ENCODE peak calls at places on chromosomes 16 and 17, in five cellular contexts. P, H, C, L and Y are unnamed samples.

GRCh38 chr16:52482916-52483315 is 64.0 kb downstream of the TOX3 start:
- DNase-seq in P (no peak), H (no peak), C (no peak), L (no peak), Y (no peak)

GRCh38 chr16:3963203-3963602 is 82.7 kb upstream of the CREBBP start:
- DNase-seq in P (no peak), H (no peak), C (no peak), L (peak), Y (no peak)

GRCh38 chr17:19645608-19646250 is 2.8 kb upstream of the ALDH3A2 start:
- DNase-seq in P (peak), H (no peak), C (peak), L (peak), Y (no peak)

GRCh38 chr17:33328129-33328528 is 35.0 kb upstream of the ASIC2 start:
- DNase-seq in P (peak), H (no peak), C (no peak), L (no peak), Y (no peak)

GRCh38 chr16:17776888-17777287 is 306.1 kb upstream of the XYLT1 start:
- DNase-seq in P (no peak), H (no peak), C (no peak), L (no peak), Y (no peak)

GRCh38 chr17:6862822-6863221 is 31.3 kb upstream of the TEKT1 start:
- DNase-seq in P (no peak), H (peak), C (no peak), L (no peak), Y (no peak)

GRCh38 chr16:17359778-17360177 is 111.0 kb downstream of the XYLT1 start:
- DNase-seq in P (no peak), H (peak), C (no peak), L (peak), Y (peak)

GRCh38 chr16:2156025-2156848 is 655 bp downstream of the TRAF7 start:
- DNase-seq in P (no peak), H (peak), C (peak), L (no peak), Y (peak)

GRCh38 chr16:70570967-70571570 is 47.5 kb downstream of the SF3B3 start:
- DNase-seq in P (no peak), H (no peak), C (no peak), L (no peak), Y (no peak)

GRCh38 chr16:20906225-20906870 is 5.8 kb downstream of the LYRM1 start:
- DNase-seq in P (no peak), H (peak), C (no peak), L (no peak), Y (peak)

GRCh38 chr16:57601801-57602478 is 26.5 kb upstream of the ADGRG1 start:
- DNase-seq in P (no peak), H (no peak), C (no peak), L (peak), Y (no peak)

GRCh38 chr17:46847204-46848191 is 3.9 kb upstream of the WNT9B start:
- DNase-seq in P (no peak), H (no peak), C (peak), L (no peak), Y (no peak)

GRCh38 chr17:57584050-57584551 is 161.0 kb downstream of the CCDC182 start:
- DNase-seq in P (no peak), H (no peak), C (no peak), L (no peak), Y (no peak)

GRCh38 chr16:29763326-29763725 is 14.7 kb upstream of the ZG16 start:
- DNase-seq in P (no peak), H (no peak), C (no peak), L (no peak), Y (no peak)